ENCODE peak calls at places on chromosomes 1 and 21, in nine cellular contexts. B is transverse colon, F is HCT116, Y is heart left ventricle, W is HepG2, A is A549, T is uterus, E is right lobe of liver, G is gastrocnemius medialis. K is an unnamed sample.

GRCh38 chr1:2255420-2256369 is 27.6 kb downstream of the SKI start:
- DNase-seq in B (no peak), G (no peak), F (peak), W (peak), A (peak), T (no peak), E (no peak), Y (no peak), K (peak)

GRCh38 chr1:22741118-22741517 is 30.5 kb downstream of the EPHB2 start:
- DNase-seq in Y (no peak), T (no peak), A (no peak), W (no peak), G (no peak), E (no peak), B (no peak), F (no peak), K (no peak)

GRCh38 chr1:38474738-38475623 is 384.6 kb downstream of the RRAGC start:
- DNase-seq in F (no peak), T (no peak), W (no peak), A (no peak), B (peak), Y (no peak), E (no peak), G (no peak), K (no peak)

GRCh38 chr1:117188268-117189108 is 22.2 kb downstream of the VTCN1 start:
- DNase-seq in T (no peak), F (no peak), G (no peak), W (no peak), A (no peak), B (no peak), E (no peak), Y (no peak), K (no peak)

GRCh38 chr1:245166471-245166885 is 11.7 kb downstream of the KIF26B start:
- DNase-seq in A (no peak), Y (no peak), G (no peak), W (no peak), F (no peak), B (no peak), E (no peak), T (no peak), K (peak)

GRCh38 chr1:117656202-117656641 is 50.4 kb downstream of the TENT5C start:
- DNase-seq in Y (no peak), B (peak), T (no peak), E (peak), W (no peak), F (no peak), A (no peak), G (no peak), K (no peak)

GRCh38 chr1:43801203-43801602 is 93.9 kb downstream of the ST3GAL3 start:
- DNase-seq in E (no peak), B (no peak), Y (no peak), G (no peak), W (no peak), T (no peak), F (no peak), A (no peak), K (no peak)

GRCh38 chr1:110798691-110799256 is 74.2 kb upstream of the CD53 start:
- DNase-seq in E (no peak), F (no peak), W (no peak), G (no peak), T (no peak), B (no peak), A (no peak), Y (no peak), K (no peak)

GRCh38 chr1:201374376-201374775 is 3.1 kb downstream of the TNNT2 start:
- DNase-seq in T (no peak), F (no peak), E (no peak), W (no peak), B (no peak), G (no peak), A (no peak), Y (no peak), K (no peak)

GRCh38 chr1:94125551-94126514 is 4.9 kb upstream of the ABCA4 start:
- DNase-seq in A (peak), B (no peak), F (no peak), T (no peak), E (peak), G (no peak), Y (no peak), W (peak), K (no peak)

GRCh38 chr1:44354268-44354839 is 703 bp downstream of the ERI3 start:
- DNase-seq in T (no peak), F (no peak), B (no peak), A (no peak), E (no peak), Y (no peak), G (no peak), W (no peak), K (no peak)

GRCh38 chr1:65048325-65048724 is 82.0 kb upstream of the JAK1 start:
- DNase-seq in Y (no peak), G (no peak), W (no peak), A (no peak), E (no peak), B (no peak), T (no peak), F (no peak), K (no peak)

GRCh38 chr1:59367269-59368006 is 70.5 kb downstream of the FGGY start:
- DNase-seq in Y (peak), G (peak), A (no peak), B (peak), E (no peak), T (peak), F (no peak), W (no peak), K (peak)

GRCh38 chr1:221699582-221700519 is 42.0 kb downstream of the DUSP10 start:
- DNase-seq in A (no peak), W (no peak), Y (no peak), E (no peak), B (no peak), G (no peak), T (no peak), F (no peak), K (no peak)

GRCh38 chr1:30033276-30034104 is 689.9 kb downstream of the MATN1 start:
- DNase-seq in B (no peak), F (no peak), W (no peak), G (no peak), A (no peak), Y (no peak), T (no peak), E (no peak), K (no peak)

GRCh38 chr1:201703646-201704438 is 125.1 kb upstream of the IPO9 start:
- DNase-seq in W (peak), B (peak), E (peak), G (peak), T (peak), A (peak), Y (peak), F (peak), K (peak)

GRCh38 chr1:52602328-52603300 is at the start of gene GPX7:
- DNase-seq in B (peak), W (no peak), A (no peak), G (no peak), T (peak), E (peak), F (no peak), Y (peak), K (peak)

GRCh38 chr1:202305168-202305567 is 36.6 kb downstream of the UBE2T start:
- DNase-seq in G (no peak), A (no peak), Y (no peak), T (no peak), B (no peak), F (no peak), W (no peak), E (no peak), K (no peak)

GRCh38 chr1:5998906-5999301 is 6.7 kb upstream of the NPHP4 start:
- DNase-seq in Y (no peak), G (no peak), W (no peak), E (peak), T (no peak), B (no peak), F (no peak), A (no peak), K (no peak)

GRCh38 chr1:245242989-245243388 is 88.2 kb downstream of the KIF26B start:
- DNase-seq in A (no peak), W (no peak), Y (no peak), G (no peak), E (no peak), T (no peak), B (no peak), F (no peak), K (no peak)

GRCh38 chr1:91846007-91846620 is 39.8 kb downstream of the TGFBR3 start:
- DNase-seq in G (peak), E (no peak), W (peak), Y (peak), F (no peak), A (peak), B (peak), T (peak), K (peak)

GRCh38 chr1:31007462-31007991 is 58.0 kb downstream of the PUM1 start:
- DNase-seq in F (no peak), B (no peak), Y (no peak), E (no peak), G (no peak), T (no peak), W (no peak), A (no peak), K (no peak)

GRCh38 chr21:32090961-32091360 is 187.9 kb downstream of the MIS18A start:
- DNase-seq in T (no peak), E (no peak), B (no peak), W (no peak), G (no peak), F (no peak), A (no peak), Y (no peak), K (no peak)

GRCh38 chr21:32094792-32095191 is 184.1 kb downstream of the MIS18A start:
- DNase-seq in A (peak), Y (no peak), E (no peak), F (peak), W (no peak), T (no peak), B (no peak), G (no peak), K (no peak)

GRCh38 chr21:32089771-32090170 is 189.1 kb downstream of the MIS18A start:
- DNase-seq in T (no peak), W (no peak), Y (no peak), A (no peak), G (no peak), F (no peak), B (no peak), E (no peak), K (no peak)

GRCh38 chr21:32096411-32096810 is 182.4 kb downstream of the MIS18A start:
- DNase-seq in G (no peak), E (no peak), A (peak), B (no peak), W (peak), Y (no peak), F (peak), T (no peak), K (no peak)

DNA sequence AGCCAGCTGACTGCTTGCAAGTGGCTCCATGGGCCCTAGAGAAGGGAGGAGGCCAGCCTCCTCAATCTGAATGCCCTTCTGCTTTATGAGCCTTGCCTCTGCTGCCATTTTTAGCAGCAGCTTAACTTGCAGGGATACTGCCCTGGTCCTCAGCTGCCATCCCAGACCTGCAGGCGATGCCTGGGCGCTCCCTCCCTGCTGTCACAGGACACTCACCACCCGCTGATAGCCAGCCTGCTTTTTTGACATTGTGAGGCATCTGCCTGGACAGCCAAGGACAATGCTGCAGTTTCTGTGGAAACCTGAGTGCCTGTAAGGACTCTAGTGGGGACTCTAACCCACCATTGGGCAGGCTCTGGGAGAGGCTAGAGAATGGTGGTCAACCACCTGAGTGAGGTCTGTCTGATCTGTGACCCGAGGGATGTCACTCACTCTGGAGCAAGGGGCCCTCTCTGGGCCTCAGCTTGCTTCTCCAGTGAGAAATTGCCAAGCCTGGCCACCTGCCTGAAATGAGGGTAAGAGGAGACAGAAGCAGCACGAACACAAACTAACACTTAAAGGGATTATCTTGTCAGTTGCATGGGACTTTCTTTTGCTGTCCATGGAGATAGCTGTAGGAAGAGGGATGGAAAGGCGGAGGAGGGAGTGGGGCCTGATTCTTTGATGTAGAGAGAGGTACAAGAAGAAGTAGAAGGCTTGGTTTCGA is 184.9 kb downstream of the MIS18A start:
- DNase-seq in T (no peak), E (no peak), F (no peak), B (no peak), Y (no peak), A (no peak), W (no peak), G (no peak), K (no peak)
- H3K27ac ChIP-seq in T (no peak), E (no peak), F (no peak), B (no peak), Y (no peak), A (no peak), W (no peak), G (no peak), K (no peak)

GRCh38 chr21:44752701-44753235 is 41.4 kb upstream of the TSPEAR start:
- DNase-seq in E (no peak), B (no peak), F (peak), G (no peak), W (no peak), A (no peak), Y (no peak), T (no peak), K (no peak)
- TF ChIP-seq CTCF in E (no peak), B (no peak), F (no peak), G (no peak), W (no peak), A (no peak), Y (no peak), T (no peak), K (no peak)

GRCh38 chr1:11804666-11805453 is 904 bp downstream of the MTHFR start:
- DNase-seq in F (no peak), E (no peak), T (peak), Y (peak), A (no peak), G (no peak), W (no peak), B (peak), K (peak)

GRCh38 chr1:11800756-11801433 is 4.9 kb downstream of the MTHFR start:
- DNase-seq in A (no peak), T (no peak), F (peak), E (peak), B (no peak), W (no peak), Y (peak), G (no peak), K (peak)

GRCh38 chr1:11800391-11800755 is 5.4 kb downstream of the MTHFR start:
- DNase-seq in W (no peak), Y (no peak), G (no peak), B (no peak), E (no peak), T (no peak), F (no peak), A (no peak), K (no peak)

GRCh38 chr1:11802973-11803885 is 2.5 kb downstream of the MTHFR start:
- DNase-seq in F (peak), Y (peak), G (peak), A (no peak), E (peak), B (peak), W (peak), T (peak), K (peak)

GRCh38 chr1:11802616-11802972 is 3.2 kb downstream of the MTHFR start:
- DNase-seq in F (no peak), W (no peak), T (no peak), B (no peak), E (no peak), Y (peak), G (no peak), A (no peak), K (no peak)
- TF ChIP-seq POLR2A in F (no peak), W (no peak), T (no peak), B (no peak), E (no peak), Y (peak), G (peak), A (no peak), K (no peak)

DNA sequence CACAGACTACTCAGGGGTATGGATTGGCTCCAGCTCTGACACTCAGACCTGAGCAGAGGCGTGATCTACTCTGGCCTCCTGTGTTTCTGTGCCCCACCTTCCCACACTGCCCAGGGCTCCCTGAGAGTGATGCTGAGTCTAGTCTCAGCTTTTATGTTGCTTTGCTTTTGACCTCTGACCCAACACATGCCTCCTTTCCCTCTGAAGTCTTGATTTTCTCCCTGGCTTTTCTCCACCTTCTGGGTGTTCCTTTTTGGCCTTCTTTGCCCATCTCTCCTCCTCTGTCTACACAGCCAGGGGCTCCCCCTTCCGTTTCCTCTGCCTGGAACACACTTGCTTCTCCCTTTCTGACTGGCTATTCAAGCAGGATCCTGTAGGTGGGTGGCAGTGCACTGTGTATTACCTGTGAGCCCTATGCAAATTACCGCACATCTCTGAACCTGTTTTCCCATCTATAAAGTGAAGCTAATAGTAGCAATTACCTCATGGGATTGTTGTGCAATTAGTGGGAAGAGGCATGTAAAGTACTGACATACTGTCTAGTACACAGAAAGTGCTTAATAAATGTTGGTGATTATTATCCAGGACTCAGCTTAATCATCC is 13.7 kb upstream of the MEX3A start:
- DNase-seq in W (no peak), G (no peak), A (no peak), T (no peak), Y (no peak), B (no peak), E (no peak), F (no peak), K (no peak)
- H3K27ac ChIP-seq in W (no peak), G (peak), A (peak), T (peak), Y (peak), B (peak), E (no peak), F (peak), K (no peak)

DNA sequence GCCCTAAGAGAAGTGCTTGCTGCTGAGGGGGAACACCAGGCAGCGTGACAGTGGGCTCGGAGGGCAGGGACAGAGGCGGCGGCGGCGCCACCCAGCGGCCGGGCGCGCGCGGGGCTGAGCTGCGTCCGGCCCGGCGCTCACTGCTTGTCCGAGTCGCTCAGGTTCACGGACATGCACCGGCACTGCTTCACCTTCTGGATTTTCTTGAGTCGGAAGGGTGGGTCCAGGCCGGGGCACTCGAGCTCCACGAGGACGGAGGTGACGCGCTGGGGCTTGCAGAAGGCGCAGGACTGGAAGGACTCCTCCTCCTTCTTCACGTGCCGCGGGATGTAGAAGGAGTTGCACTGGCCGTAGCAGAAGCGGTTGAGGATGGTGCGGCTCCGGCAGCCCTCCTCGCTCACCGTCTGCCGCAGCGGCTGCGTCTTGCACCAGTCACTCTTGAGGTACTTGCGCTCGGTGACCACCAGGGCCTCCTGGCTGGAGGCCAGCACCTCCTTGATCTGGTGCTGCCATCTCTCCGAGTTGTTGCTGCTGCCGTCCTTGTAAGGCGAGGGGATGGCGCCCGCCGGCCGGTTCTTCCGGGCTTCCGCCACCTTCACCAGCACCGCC is 119.0 kb downstream of the GREM2 start:
- DNase-seq in W (no peak), B (peak), F (no peak), E (no peak), G (no peak), A (peak), Y (no peak), T (no peak), K (peak)
- TF ChIP-seq CTCF in W (no peak), B (peak), F (no peak), E (no peak), G (no peak), A (peak), Y (no peak), T (no peak), K (no peak)

DNA sequence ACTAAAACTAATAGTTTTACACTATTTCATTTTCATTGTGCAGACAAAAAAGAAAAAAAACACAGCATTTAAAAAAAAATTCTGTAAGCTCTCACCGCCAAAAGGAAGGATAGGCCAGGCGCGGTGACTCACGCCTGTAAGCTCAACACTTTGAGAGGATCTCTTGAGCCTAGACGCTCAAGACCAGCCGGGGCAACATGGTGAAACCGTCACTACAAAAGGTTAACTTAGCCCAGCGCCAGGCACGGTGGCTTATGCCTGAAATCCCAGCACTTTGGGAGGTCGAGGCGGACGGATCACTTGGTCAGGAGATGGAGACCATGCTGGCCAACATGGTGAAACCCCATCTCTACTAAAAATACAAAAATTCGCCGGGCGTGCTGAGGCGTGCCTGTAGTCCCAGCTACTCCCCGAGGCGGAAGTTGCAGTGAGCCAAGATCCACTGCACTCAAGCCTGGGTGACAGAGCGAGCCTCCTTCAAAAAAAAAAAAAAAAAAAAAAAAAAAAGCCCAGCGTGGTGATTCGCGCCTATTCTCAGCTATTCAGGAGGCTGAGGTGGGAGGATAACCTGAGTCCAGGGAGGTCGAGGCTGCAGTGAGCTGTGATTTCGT is 14.3 kb upstream of the SPEN start:
- DNase-seq in G (peak), B (peak), A (peak), T (peak), W (no peak), Y (peak), E (peak), F (peak), K (peak)
- TF ChIP-seq POLR2A in G (no peak), B (peak), A (peak), T (no peak), W (no peak), Y (no peak), E (peak), F (no peak), K (no peak)

K was measured in adrenal gland.